ENCODE peak calls at places on chromosomes 11 and 22, in six cellular contexts. C is IMR-90, S is A549, Q is heart left ventricle, V is transverse colon, L is adrenal gland. G is an unnamed sample.

GRCh38 chr11:13120691-13121090 is 111.6 kb downstream of the RASSF10 start:
- DNase-seq in C (peak), S (no peak), Q (no peak), V (no peak), L (no peak), G (no peak)

GRCh38 chr22:38050720-38051119 is 6.5 kb upstream of the PICK1 start:
- DNase-seq in C (no peak), S (no peak), Q (no peak), V (no peak), L (no peak), G (no peak)

GRCh38 chr11:57904369-57904768 is 119.3 kb upstream of the OR9Q1 start:
- DNase-seq in C (no peak), S (no peak), Q (no peak), V (no peak), L (no peak), G (no peak)

GRCh38 chr11:100902454-100903141 is 215.5 kb downstream of the ARHGAP42 start:
- DNase-seq in C (no peak), S (no peak), Q (no peak), V (no peak), L (no peak), G (no peak)

GRCh38 chr11:96017872-96018271 is 94.0 kb upstream of the MTMR2 start:
- DNase-seq in C (no peak), S (no peak), Q (no peak), V (no peak), L (no peak), G (no peak)

GRCh38 chr22:36933629-36934028 is 20.2 kb downstream of the CSF2RB start:
- DNase-seq in C (no peak), S (no peak), Q (no peak), V (no peak), L (peak), G (peak)

GRCh38 chr11:96012086-96012824 is 88.3 kb upstream of the MTMR2 start:
- DNase-seq in C (peak), S (peak), Q (peak), V (peak), L (peak), G (peak)

GRCh38 chr11:47991266-47991830 is 11.0 kb downstream of the PTPRJ start:
- DNase-seq in C (no peak), S (no peak), Q (no peak), V (peak), L (no peak), G (no peak)

GRCh38 chr11:77468527-77468926 is 5.4 kb downstream of the PAK1 start:
- DNase-seq in C (no peak), S (no peak), Q (no peak), V (no peak), L (no peak), G (no peak)

GRCh38 chr11:72222907-72223614 is 1.5 kb upstream of the INPPL1 start:
- DNase-seq in C (peak), S (peak), Q (peak), V (peak), L (peak), G (peak)

GRCh38 chr11:86473991-86474833 is 99.5 kb downstream of the CCDC81 start:
- DNase-seq in C (peak), S (peak), Q (peak), V (no peak), L (no peak), G (no peak)

GRCh38 chr11:69358398-69359080 is 64.6 kb downstream of the MYEOV start:
- DNase-seq in C (no peak), S (no peak), Q (no peak), V (peak), L (peak), G (no peak)

GRCh38 chr11:131692151-131692550 is 321.7 kb downstream of the NTM start:
- DNase-seq in C (no peak), S (no peak), Q (no peak), V (no peak), L (no peak), G (no peak)

GRCh38 chr22:26124991-26125725 is 44.1 kb upstream of the SEZ6L start:
- DNase-seq in C (no peak), S (no peak), Q (no peak), V (no peak), L (no peak), G (no peak)

GRCh38 chr11:130671801-130672700 is 223.6 kb downstream of the ADAMTS15 start:
- DNase-seq in C (peak), S (no peak), Q (peak), V (peak), L (peak), G (peak)

GRCh38 chr22:28052818-28053217 is 133.8 kb upstream of the PITPNB start:
- DNase-seq in C (no peak), S (no peak), Q (no peak), V (no peak), L (no peak), G (no peak)

GRCh38 chr11:24779791-24780190 is 282.9 kb downstream of the LUZP2 start:
- DNase-seq in C (no peak), S (no peak), Q (no peak), V (no peak), L (no peak), G (no peak)

GRCh38 chr11:72683782-72684200 is 9.6 kb upstream of the PDE2A start:
- DNase-seq in C (peak), S (peak), Q (peak), V (peak), L (peak), G (peak)

GRCh38 chr11:61270354-61271070 is 24.6 kb downstream of the VWCE start:
- DNase-seq in C (peak), S (no peak), Q (no peak), V (no peak), L (no peak), G (no peak)

GRCh38 chr11:118437736-118438125 is 1.4 kb downstream of the KMT2A start:
- DNase-seq in C (peak), S (no peak), Q (peak), V (peak), L (peak), G (peak)

GRCh38 chr11:122676638-122677037 is 21.1 kb downstream of the UBASH3B start:
- DNase-seq in C (no peak), S (peak), Q (no peak), V (no peak), L (no peak), G (no peak)

GRCh38 chr11:22079133-22079847 is 113.6 kb upstream of the ANO5 start:
- DNase-seq in C (no peak), S (no peak), Q (peak), V (no peak), L (no peak), G (no peak)
- TF ChIP-seq CTCF in C (no peak), S (no peak), Q (no peak), V (no peak), L (no peak), G (no peak)

GRCh38 chr22:31340765-31341247 is 5.3 kb downstream of the PATZ1 start:
- DNase-seq in C (no peak), S (no peak), Q (no peak), V (no peak), L (no peak), G (no peak)
- H3K4me3 ChIP-seq in C (no peak), S (no peak), Q (no peak), V (no peak), L (no peak), G (no peak)

GRCh38 chr22:39098026-39098425 is 982 bp downstream of the APOBEC3H start:
- DNase-seq in C (no peak), S (no peak), Q (no peak), V (no peak), L (no peak), G (no peak)
- TF ChIP-seq POLR2A in C (no peak), S (no peak), Q (no peak), V (no peak), L (no peak), G (no peak)

GRCh38 chr11:65623177-65623576 is 7.6 kb downstream of the PCNX3 start:
- DNase-seq in C (no peak), S (no peak), Q (no peak), V (no peak), L (no peak), G (no peak)

GRCh38 chr11:65627202-65627601 is 10.7 kb upstream of the SIPA1 start:
- DNase-seq in C (no peak), S (no peak), Q (no peak), V (no peak), L (no peak), G (no peak)

GRCh38 chr11:65624931-65625627 is 9.5 kb downstream of the PCNX3 start:
- DNase-seq in C (no peak), S (no peak), Q (no peak), V (no peak), L (no peak), G (no peak)

GRCh38 chr11:65623852-65624616 is 8.5 kb downstream of the PCNX3 start:
- DNase-seq in C (no peak), S (no peak), Q (no peak), V (no peak), L (no peak), G (no peak)

DNA sequence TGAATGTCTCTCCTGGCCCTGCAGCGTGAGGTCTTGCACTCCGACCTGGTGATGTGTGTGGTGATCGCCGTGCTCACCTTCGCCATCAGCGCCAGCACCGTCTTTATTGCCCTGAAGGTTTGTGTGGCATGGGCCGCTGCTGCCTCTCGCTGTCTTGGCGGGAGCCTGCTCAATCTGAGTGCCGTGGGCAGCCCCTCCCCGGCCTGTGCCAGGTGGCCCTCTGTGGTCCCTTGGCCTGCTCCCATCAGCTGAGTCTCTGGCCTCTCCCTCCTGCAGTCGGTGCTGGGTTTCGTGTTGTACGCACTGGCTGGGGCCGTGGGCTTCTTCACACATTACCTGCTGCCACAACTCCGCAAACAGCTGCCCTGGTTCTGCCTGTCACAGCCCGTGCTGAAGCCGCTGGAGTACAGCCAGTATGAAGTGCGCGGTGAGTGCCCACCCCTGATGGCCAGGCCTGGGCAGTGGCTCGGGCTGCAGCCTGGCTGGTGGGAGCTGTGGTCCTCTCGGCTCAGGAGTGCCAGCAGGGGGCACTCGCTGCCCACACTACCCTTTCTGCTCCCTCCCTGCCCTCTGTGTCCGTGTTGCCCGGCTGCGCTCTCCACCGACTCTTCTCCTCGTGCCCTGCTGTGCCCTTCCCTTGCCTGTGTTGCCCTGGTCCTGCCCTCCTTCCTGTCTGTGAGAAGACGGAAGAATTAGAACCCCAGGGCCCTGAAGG is 10.2 kb downstream of the PCNX3 start:
- DNase-seq in C (no peak), S (peak), Q (peak), V (peak), L (peak), G (peak)
- TF ChIP-seq CTCF in C (peak), S (peak), Q (peak), V (peak), L (peak), G (peak)

GRCh38 chr11:45409587-45409986 is 123.4 kb upstream of the SYT13 start:
- DNase-seq in C (no peak), S (no peak), Q (no peak), V (no peak), L (no peak), G (no peak)

GRCh38 chr11:45412521-45412920 is 126.4 kb upstream of the SYT13 start:
- DNase-seq in C (no peak), S (no peak), Q (no peak), V (no peak), L (no peak), G (no peak)

GRCh38 chr11:45412033-45412432 is 125.9 kb upstream of the SYT13 start:
- DNase-seq in C (no peak), S (no peak), Q (no peak), V (no peak), L (no peak), G (no peak)

GRCh38 chr11:45411221-45411946 is 125.2 kb upstream of the SYT13 start:
- DNase-seq in C (peak), S (no peak), Q (no peak), V (no peak), L (no peak), G (no peak)

GRCh38 chr11:45410391-45411215 is 124.5 kb upstream of the SYT13 start:
- DNase-seq in C (no peak), S (no peak), Q (no peak), V (no peak), L (no peak), G (no peak)
- H3K4me3 ChIP-seq in C (no peak), S (no peak), Q (no peak), V (no peak), L (no peak), G (no peak)

GRCh38 chr11:125070699-125071254 is 7.7 kb downstream of the SLC37A2 start:
- DNase-seq in C (peak), S (no peak), Q (peak), V (peak), L (peak), G (peak)
- TF ChIP-seq POLR2A in C (no peak), S (no peak), Q (no peak), V (no peak), L (no peak), G (no peak)

DNA sequence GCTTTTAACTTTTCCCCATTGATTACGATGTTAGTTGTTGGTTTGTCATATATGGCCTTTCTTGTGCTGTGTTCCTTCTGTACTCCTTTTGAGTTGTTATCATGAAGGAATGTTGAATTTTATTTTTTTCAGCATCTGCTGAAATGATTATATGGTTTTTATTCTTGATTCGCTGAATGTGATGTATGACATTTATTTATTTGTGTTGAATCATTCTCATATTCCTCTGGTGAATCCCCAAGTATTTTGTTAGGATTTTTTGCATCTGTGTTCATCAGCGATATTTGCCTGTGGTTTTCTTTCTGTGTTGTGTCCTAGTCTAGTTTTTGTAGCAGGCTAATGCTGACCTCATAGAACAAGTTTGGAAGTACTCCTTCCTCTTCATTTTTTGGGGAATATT is 78.2 kb downstream of the GGT1 start:
- DNase-seq in C (peak), S (no peak), Q (no peak), V (no peak), L (no peak), G (no peak)
- TF ChIP-seq CTCF in C (no peak), S (no peak), Q (no peak), V (no peak), L (no peak), G (no peak)

DNA sequence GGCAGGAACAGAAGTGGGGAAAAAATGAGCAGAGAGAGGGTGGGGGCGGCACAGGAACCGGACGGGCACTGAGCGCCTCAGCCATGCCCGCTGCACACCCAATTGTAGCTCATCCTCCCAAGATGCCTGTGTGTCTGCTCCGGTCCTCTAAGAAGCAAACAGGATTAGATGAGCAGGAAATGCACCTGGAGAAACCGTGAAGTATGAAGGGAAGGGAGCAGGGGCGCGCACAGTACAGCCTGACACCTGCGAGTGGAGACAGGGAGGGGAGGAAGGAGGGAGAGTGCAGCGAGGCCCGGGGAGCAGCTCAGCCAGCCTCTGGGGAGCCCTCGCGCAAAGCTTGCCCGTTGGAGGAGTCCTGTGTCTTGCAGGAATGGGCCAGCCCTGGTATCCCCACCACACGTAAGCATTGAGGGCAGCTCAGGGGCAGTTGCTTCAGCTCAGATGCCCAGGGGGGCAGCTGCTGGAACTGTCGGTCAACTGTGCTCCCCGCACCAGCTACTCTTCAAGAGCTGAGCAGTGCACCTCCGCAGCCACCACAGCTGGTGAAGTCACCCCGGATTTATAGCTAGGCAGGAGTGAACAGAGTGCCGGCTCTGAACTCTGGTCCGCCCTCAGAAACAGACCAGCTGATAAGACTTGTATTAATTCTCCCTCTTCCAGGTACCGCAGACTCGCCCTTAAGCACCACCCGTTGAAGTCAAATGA is 7.0 kb downstream of the DNAJB13 start:
- DNase-seq in C (no peak), S (no peak), Q (no peak), V (no peak), L (no peak), G (peak)
- H3K4me3 ChIP-seq in C (no peak), S (no peak), Q (no peak), V (no peak), L (no peak), G (peak)

DNA sequence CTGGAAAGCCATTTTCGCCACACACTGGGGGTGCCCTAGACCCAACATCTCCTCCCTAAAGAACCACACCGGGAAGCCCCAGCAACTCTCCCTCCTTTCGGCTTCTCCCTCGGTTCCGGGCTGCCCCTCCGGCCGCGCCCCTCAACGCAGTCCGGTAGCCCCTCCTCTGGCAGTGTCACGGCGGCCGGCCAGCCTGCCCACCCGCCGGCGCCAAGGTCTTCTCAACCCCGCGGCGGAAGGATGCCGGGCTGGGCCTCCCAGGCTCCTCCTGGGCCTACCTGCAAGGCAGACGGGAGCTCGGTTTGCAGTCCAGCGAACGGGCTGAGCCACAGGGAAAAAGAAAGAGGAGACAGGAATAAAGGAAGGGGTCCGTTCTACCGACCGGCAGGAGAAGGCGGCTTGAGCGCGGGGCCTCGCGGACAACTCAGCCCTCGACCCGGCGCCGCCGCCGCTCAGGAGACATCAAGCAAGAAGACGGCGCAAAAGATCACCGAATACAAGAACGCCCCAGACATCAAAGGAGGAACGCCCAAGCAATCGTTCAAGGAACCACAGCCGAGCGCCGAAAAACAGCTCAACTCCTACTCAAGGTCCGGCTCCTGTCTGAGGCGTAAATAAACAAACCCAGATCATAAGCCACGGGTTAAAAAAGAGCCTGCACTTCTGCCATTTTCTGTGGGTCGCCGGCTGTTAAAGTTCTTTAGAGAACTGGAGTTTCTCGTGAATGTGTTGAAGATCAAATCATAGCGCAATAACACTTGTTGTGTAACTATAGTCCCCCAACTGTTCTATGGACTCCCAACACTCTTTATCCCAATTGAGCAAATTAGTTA is at the start of gene AMBRA1:
- DNase-seq in C (peak), S (peak), Q (peak), V (peak), L (peak), G (peak)
- TF ChIP-seq POLR2A in C (peak), S (peak), Q (peak), V (peak), L (no peak), G (peak)